ENCODE peak calls at places on chromosomes 5 and 9, in four cellular contexts. J is AG10803, W is AG09309, K is left lung. C is an unnamed sample.

GRCh38 chr5:5314166-5314565 is 108.3 kb upstream of the ICE1 start:
- DNase-seq in J (no peak), W (no peak), K (no peak), C (no peak)

GRCh38 chr5:179008667-179009066 is 13.5 kb upstream of the GRM6 start:
- DNase-seq in K (no peak), W (no peak), J (no peak), C (no peak)

GRCh38 chr5:149210968-149211495 is 60.6 kb upstream of the AFAP1L1 start:
- DNase-seq in K (no peak), W (no peak), J (no peak), C (no peak)

GRCh38 chr5:17882760-17883488 is 248.7 kb downstream of the TAF11L14 start:
- DNase-seq in W (no peak), J (no peak), K (no peak), C (peak; percentile 26)

GRCh38 chr9:100222674-100223073 is 123.6 kb downstream of the INVS start:
- DNase-seq in K (no peak), J (peak; percentile 56), W (peak; percentile 23), C (no peak)

GRCh38 chr9:121839726-121840500 is 188.5 kb downstream of the DAB2IP start:
- DNase-seq in J (no peak), W (no peak), K (no peak), C (no peak)

GRCh38 chr5:140642718-140643117 is 3.5 kb downstream of the TMCO6 start:
- DNase-seq in K (no peak), J (peak; percentile 95), W (peak; percentile 83), C (peak; percentile 57)

GRCh38 chr5:64147849-64148441 is 17.7 kb upstream of the RNF180 start:
- DNase-seq in K (peak; percentile 58), W (peak; percentile 7), J (peak; percentile 40), C (peak; percentile 26)

GRCh38 chr9:73149371-73150067 is 2.1 kb upstream of the ANXA1 start:
- DNase-seq in K (no peak), J (peak; percentile 86), W (peak; percentile 59), C (peak; percentile 9)

GRCh38 chr5:10138385-10139057 is 111.2 kb downstream of the ATPSCKMT start:
- DNase-seq in W (no peak), K (no peak), J (peak; percentile 15), C (peak; percentile 43)

GRCh38 chr9:120375316-120375715 is 204.7 kb downstream of the CDK5RAP2 start:
- DNase-seq in J (no peak), K (no peak), W (no peak), C (no peak)

GRCh38 chr5:52840286-52841050 is 52.8 kb downstream of the ITGA1 start:
- DNase-seq in K (no peak), W (no peak), J (peak; percentile 73), C (peak; percentile 21)

GRCh38 chr9:109314011-109314531 is 6.8 kb downstream of the EPB41L4B start:
- DNase-seq in W (no peak), J (no peak), K (no peak), C (no peak)

GRCh38 chr5:67581203-67581602 is 384.6 kb upstream of the CD180 start:
- DNase-seq in J (peak; percentile 41), W (no peak), K (no peak), C (peak; percentile 28)

GRCh38 chr5:111511174-111512025 is 935 bp downstream of the STARD4 start:
- DNase-seq in J (peak; percentile 29), W (no peak), K (no peak), C (no peak)

GRCh38 chr5:111512026-111512405 is 319 bp downstream of the STARD4 start:
- DNase-seq in K (no peak), J (no peak), W (no peak), C (no peak)

GRCh38 chr5:111507276-111507675 is 5.1 kb downstream of the STARD4 start:
- DNase-seq in K (no peak), J (no peak), W (no peak), C (no peak)

GRCh38 chr5:111512406-111513174 is at the start of gene STARD4:
- DNase-seq in W (peak; percentile 75), J (peak; percentile 93), K (peak; percentile 96), C (peak; percentile 95)

DNA sequence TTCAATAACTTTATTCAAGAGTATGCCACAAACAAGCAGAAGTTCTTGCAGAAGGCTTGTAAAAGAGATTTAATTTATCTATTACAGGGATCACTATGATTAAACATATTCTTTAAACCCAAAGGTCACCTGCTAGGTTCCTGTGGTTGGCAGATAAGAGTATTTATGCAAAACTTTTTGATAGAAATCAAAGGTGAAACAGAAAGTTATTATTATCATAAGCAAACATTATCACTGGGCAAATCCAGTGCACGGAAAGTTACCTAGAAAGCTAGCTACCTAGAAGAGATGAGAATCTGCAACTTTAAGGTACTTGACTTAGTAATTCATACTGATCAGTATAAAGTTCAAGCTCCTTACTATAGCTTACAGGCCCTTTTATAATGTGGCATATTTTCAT is 3.2 kb downstream of the STARD4 start:
- DNase-seq in W (no peak), K (no peak), J (no peak), C (no peak)
- H3K4me3 ChIP-seq in W (no peak overlapping the region), K (peak overlapping the region; percentile 91), J (no peak overlapping the region), C (no peak overlapping the region)

DNA sequence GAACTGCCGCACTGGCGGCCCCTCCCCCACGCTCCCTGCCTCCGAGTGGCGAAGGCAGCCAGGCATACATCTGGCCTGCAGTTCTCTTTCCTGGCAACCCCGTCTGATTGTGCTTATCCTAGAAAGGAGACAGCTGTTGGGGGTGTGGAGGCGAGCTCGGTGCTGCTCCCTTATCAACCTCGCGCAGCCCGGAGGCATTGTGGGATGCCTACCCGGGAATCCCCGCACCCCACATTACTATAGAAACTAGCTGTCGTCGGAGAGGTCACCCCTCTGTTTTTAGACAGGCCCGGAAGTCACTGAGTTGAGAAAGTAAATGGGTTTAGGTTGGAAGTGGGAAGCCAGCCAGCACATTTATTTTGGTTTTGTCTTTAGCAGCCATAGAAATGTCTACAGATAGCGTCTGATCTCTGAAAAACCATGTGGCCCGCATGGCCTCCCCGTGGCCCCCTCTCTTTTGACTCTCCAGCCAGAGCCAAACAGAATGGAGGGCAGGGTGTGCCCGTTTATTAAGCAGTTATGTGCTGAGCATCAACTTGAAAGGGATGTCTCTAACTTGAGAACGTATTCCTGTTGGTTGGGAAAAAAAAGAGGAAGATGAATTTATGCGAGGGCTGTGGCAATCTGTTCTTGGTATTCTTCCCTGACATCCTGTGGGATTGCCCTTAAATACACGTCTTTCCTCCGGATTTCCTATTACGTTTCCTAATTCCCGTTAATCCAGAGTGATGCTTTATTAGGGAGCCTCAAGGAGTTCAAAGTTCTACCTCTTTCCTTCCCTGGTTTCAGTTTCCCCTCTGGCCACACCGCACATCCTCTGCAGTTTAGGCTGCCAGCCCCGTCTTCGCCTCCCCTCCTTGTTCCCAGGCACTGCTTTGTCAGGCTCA is 3.9 kb downstream of the STC2 start:
- DNase-seq in K (no peak), J (peak; percentile 96), W (no peak), C (peak; percentile 98)
- H3K4me3 ChIP-seq in K (no peak overlapping the region), J (peak overlapping the region; percentile 98), W (peak overlapping the region; percentile 91), C (peak overlapping the region; percentile 93)

GRCh38 chr9:129835128-129835859 is at the start of the genes C9orf78 and USP20:
- DNase-seq in K (peak; percentile 97), W (peak; percentile 66), J (peak; percentile 90), C (peak; percentile 91)

GRCh38 chr9:129835860-129836223 is 584 bp downstream of the USP20 start:
- DNase-seq in W (no peak), K (no peak), J (peak; percentile 29), C (no peak)

GRCh38 chr9:129834489-129835127 is 467 bp downstream of the C9orf78 start:
- DNase-seq in K (no peak), J (no peak), W (no peak), C (no peak)

GRCh38 chr9:129838707-129839259 is 3.5 kb downstream of the USP20 start:
- DNase-seq in W (peak; percentile 80), J (peak; percentile 79), K (no peak), C (peak; percentile 43)

DNA sequence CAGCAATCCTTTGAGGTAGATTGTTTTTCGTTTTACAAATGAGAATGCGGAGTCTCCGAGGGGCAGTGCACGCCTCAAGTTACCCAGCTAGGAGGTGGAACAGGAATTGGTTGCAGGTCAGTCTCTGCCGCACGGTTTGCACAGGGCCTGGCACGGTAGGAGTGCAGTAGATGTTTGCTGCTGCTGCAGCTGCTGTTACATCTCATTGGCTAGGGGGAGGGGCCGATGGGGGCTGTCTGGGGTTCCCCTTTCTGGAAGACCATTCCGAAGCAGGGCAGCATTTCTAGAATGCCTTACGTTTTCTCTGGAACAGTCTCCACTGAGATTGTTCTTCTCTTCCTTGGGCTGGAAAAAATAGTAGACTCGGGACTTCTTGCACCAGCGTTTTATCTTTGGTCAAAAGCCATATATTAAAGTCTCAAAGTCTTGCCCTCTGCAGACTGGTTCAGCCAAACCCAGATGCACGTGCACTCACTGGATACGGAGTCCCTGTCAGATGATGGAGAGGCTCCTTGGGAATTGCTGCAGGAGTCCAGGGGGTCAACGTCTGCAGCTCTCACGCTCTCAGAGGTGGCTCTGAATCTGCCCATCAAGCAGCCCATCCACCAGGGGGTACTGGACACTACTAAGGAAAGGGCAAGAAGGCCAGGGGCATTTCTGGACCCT is 1.2 kb downstream of the USP20 start:
- DNase-seq in W (no peak), K (no peak), J (no peak), C (no peak)
- H3K4me3 ChIP-seq in W (peak overlapping the region; percentile 76), K (peak overlapping the region; percentile 97), J (peak overlapping the region; percentile 75), C (peak overlapping the region; percentile 77)

GRCh38 chr5:80592761-80593160 is 22.7 kb upstream of the ANKRD34B start:
- DNase-seq in W (no peak), K (no peak), J (no peak), C (no peak)
- H3K4me3 ChIP-seq in W (no peak overlapping the region), K (no peak overlapping the region), J (no peak overlapping the region), C (no peak overlapping the region)

DNA sequence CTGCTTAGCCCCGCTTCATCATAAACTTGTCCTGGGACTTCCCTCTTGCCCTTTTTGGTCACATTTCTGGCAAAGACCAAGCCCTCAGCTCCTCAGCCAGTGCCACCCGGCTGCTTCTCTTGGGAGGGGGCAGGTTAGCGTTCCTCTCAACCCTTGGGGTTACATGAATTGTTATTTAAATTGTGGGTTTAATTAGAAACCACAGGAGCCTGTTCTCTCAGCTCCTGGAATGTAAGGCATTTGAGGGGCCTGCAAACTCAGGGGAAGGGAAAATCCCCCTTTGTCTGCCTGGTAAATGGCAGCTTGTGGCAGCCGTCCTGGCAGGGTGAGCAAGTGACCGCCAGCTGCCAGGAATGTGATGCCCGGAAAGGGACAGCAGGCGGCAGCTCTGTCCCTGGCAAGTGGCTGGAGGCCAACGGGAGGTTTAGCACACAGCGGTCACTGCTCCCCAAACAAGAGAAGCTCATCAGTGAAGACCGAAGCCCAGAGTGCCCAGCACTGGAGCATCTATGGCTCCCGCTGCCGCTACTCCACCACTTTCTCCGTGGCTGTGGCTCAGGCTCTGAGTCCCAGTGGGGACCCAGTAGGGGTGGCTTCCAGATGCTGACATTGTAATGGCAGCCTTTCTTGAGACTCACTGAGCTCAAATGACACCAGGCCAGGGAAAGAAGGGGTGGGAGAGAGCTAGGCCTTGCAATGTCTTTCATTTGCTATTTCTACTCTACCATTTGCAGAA is 51.7 kb downstream of the SHB start:
- DNase-seq in J (peak; percentile 92), W (no peak), K (peak; percentile 69), C (no peak)
- H3K4me3 ChIP-seq in J (no peak overlapping the region), W (no peak overlapping the region), K (no peak overlapping the region), C (no peak overlapping the region)